ENCODE peak calls at places on chromosome 9, in nine cellular contexts. J is activated CD4-positive, alpha-beta T cell treated with anti-CD3 and anti-CD28 coated beads for 24 hours; L is heart right ventricle; N is ELF-1; X is sigmoid colon; F is posterior cingulate gyrus; V is putamen; S is MG63; Z is iPS-NIHi11. D is an unnamed sample.

GRCh38 chr9:76785501-76785900 is 21.3 kb downstream of the PCA3 start:
- DNase-seq in J (no peak), L (no peak), N (no peak), X (no peak), F (no peak), V (no peak), S (no peak), Z (no peak), D (no peak)

GRCh38 chr9:98010450-98010849 is 27.3 kb downstream of the ANP32B start:
- DNase-seq in J (no peak), L (no peak), N (no peak), X (no peak), F (no peak), V (no peak), S (no peak), Z (peak; percentile 53), D (no peak)

GRCh38 chr9:135210676-135211523 is 123.4 kb downstream of the OLFM1 start:
- DNase-seq in J (no peak), L (peak; percentile 0), N (no peak), X (peak; percentile 29), F (peak; percentile 67), V (no peak), S (no peak), Z (no peak), D (peak; percentile 64)

GRCh38 chr9:134047868-134048581 is 19.8 kb downstream of the BRD3 start:
- DNase-seq in J (no peak), L (peak; percentile 17), N (no peak), X (no peak), F (peak; percentile 79), V (no peak), S (no peak), Z (peak; percentile 12), D (peak; percentile 78)

GRCh38 chr9:137224850-137225694 is at the start of gene CYSRT1:
- DNase-seq in J (no peak), L (no peak), N (no peak), X (no peak), F (no peak), V (no peak), S (peak; percentile 76), Z (no peak), D (no peak)

GRCh38 chr9:71769175-71770165 is 1.2 kb upstream of the CEMIP2 start:
- DNase-seq in J (peak; percentile 32), L (peak; percentile 86), N (peak; percentile 95), X (peak; percentile 91), F (peak; percentile 94), V (peak; percentile 59), S (peak; percentile 58), Z (peak; percentile 79), D (peak; percentile 94)

GRCh38 chr9:98989036-98990000 is 45.6 kb downstream of the COL15A1 start:
- DNase-seq in J (no peak), L (peak; percentile 59), N (peak; percentile 46), X (peak; percentile 92), F (peak; percentile 64), V (no peak), S (peak; percentile 95), Z (no peak), D (peak; percentile 95)

GRCh38 chr9:136107953-136108647 is 10.6 kb downstream of the TMEM250 start:
- DNase-seq in J (no peak), L (no peak), N (no peak), X (no peak), F (no peak), V (no peak), S (no peak), Z (no peak), D (no peak)

GRCh38 chr9:115395511-115396021 is 277.6 kb upstream of the TNC start:
- DNase-seq in J (no peak), L (no peak), N (no peak), X (no peak), F (no peak), V (no peak), S (no peak), Z (no peak), D (no peak)